ENCODE peak calls at places on chromosomes 16 and 17, in six cellular contexts. E, J, H, U, N and T are unnamed samples.

GRCh38 chr16:89586853-89587252 is 11.3 kb downstream of the CPNE7 start:
- DNase-seq in E (no peak), N (no peak), H (no peak), U (peak), J (no peak), T (no peak)

GRCh38 chr17:29090746-29091395 is 47.9 kb downstream of the PIPOX start:
- DNase-seq in U (no peak), J (no peak), E (no peak), H (no peak), N (no peak), T (no peak)

GRCh38 chr17:4492762-4493561 is 5.7 kb upstream of the SPNS2 start:
- DNase-seq in J (no peak), U (peak), E (no peak), H (peak), N (peak), T (no peak)

GRCh38 chr16:30903596-30903995 is 7.2 kb downstream of the CTF1 start:
- DNase-seq in J (no peak), U (no peak), E (no peak), H (no peak), N (no peak), T (no peak)

GRCh38 chr17:37790153-37790552 is 45.3 kb upstream of the HNF1B start:
- DNase-seq in N (no peak), J (no peak), U (peak), E (no peak), H (no peak), T (no peak)

GRCh38 chr17:28818705-28819295 is 23.8 kb downstream of the FAM222B start:
- DNase-seq in N (no peak), E (no peak), J (no peak), U (no peak), H (no peak), T (no peak)

GRCh38 chr16:70576431-70577255 is 53.0 kb downstream of the SF3B3 start:
- DNase-seq in H (peak), N (peak), E (no peak), J (peak), U (peak), T (peak)

GRCh38 chr16:89343501-89344291 is 126.2 kb downstream of the ZNF778 start:
- DNase-seq in E (no peak), H (no peak), N (peak), J (peak), U (peak), T (no peak)

GRCh38 chr17:19382581-19383444 is 4.2 kb downstream of the MFAP4 start:
- DNase-seq in H (no peak), N (no peak), J (no peak), U (no peak), E (no peak), T (no peak)

GRCh38 chr16:49459953-49460735 is 86.5 kb downstream of the C16orf78 start:
- DNase-seq in N (no peak), U (no peak), J (no peak), E (no peak), H (no peak), T (no peak)

GRCh38 chr17:56540791-56541190 is 52.7 kb upstream of the NOG start:
- DNase-seq in H (no peak), N (no peak), U (no peak), J (no peak), E (no peak), T (no peak)

GRCh38 chr17:16251556-16251955 is 34.5 kb downstream of the PIGL start:
- DNase-seq in H (no peak), N (no peak), E (no peak), U (no peak), J (no peak), T (no peak)